ENCODE peak calls at places on chromosomes 5 and 9, in six cellular contexts. One of them, this sample, is unnamed.

GRCh38 chr5:112210430-112211005 is 208.6 kb downstream of the EPB41L4A start:
- DNase-seq in GM23338: peak
- DNase-seq in astrocyte: peak
- DNase-seq in lower lobe of right lung: no peak
- DNase-seq in fibroblast of lung: peak
- DNase-seq in H1: no peak
- DNase-seq in this sample: peak

GRCh38 chr9:131273791-131274673 is 2.3 kb downstream of the FAM78A start:
- DNase-seq in GM23338: no peak
- DNase-seq in astrocyte: no peak
- DNase-seq in lower lobe of right lung: no peak
- DNase-seq in fibroblast of lung: no peak
- DNase-seq in H1: no peak
- DNase-seq in this sample: no peak

GRCh38 chr9:105299190-105299854 is 54.9 kb downstream of the SLC44A1 start:
- DNase-seq in GM23338: no peak
- DNase-seq in astrocyte: peak
- DNase-seq in lower lobe of right lung: no peak
- DNase-seq in fibroblast of lung: peak
- DNase-seq in H1: no peak
- DNase-seq in this sample: peak

GRCh38 chr5:55187370-55187769 is 14.4 kb upstream of the CDC20B start:
- DNase-seq in GM23338: peak
- DNase-seq in astrocyte: no peak
- DNase-seq in lower lobe of right lung: no peak
- DNase-seq in fibroblast of lung: no peak
- DNase-seq in H1: no peak
- DNase-seq in this sample: peak

GRCh38 chr9:133671371-133671770 is 35.2 kb downstream of the DBH start:
- DNase-seq in GM23338: no peak
- DNase-seq in astrocyte: no peak
- DNase-seq in lower lobe of right lung: no peak
- DNase-seq in fibroblast of lung: no peak
- DNase-seq in H1: no peak
- DNase-seq in this sample: no peak

GRCh38 chr5:142931896-142932686 is 161.9 kb downstream of the ARHGAP26 start:
- DNase-seq in GM23338: peak
- DNase-seq in astrocyte: no peak
- DNase-seq in lower lobe of right lung: no peak
- DNase-seq in fibroblast of lung: no peak
- DNase-seq in H1: no peak
- DNase-seq in this sample: no peak

GRCh38 chr9:7936201-7936600 is 136.6 kb upstream of the DMAC1 start:
- DNase-seq in GM23338: no peak
- DNase-seq in astrocyte: no peak
- DNase-seq in lower lobe of right lung: no peak
- DNase-seq in fibroblast of lung: no peak
- DNase-seq in H1: no peak
- DNase-seq in this sample: no peak

GRCh38 chr5:10485142-10485795 is 43.6 kb downstream of the ROPN1L start:
- DNase-seq in GM23338: peak
- DNase-seq in astrocyte: peak
- DNase-seq in lower lobe of right lung: peak
- DNase-seq in fibroblast of lung: peak
- DNase-seq in H1: no peak
- DNase-seq in this sample: no peak

GRCh38 chr5:123937230-123937629 is 425.3 kb downstream of the CSNK1G3 start:
- DNase-seq in GM23338: peak
- DNase-seq in astrocyte: peak
- DNase-seq in lower lobe of right lung: no peak
- DNase-seq in fibroblast of lung: peak
- DNase-seq in H1: peak
- DNase-seq in this sample: peak

GRCh38 chr5:77638763-77639451 is 394 bp upstream of the OTP start:
- DNase-seq in GM23338: peak
- DNase-seq in astrocyte: no peak
- DNase-seq in lower lobe of right lung: no peak
- DNase-seq in fibroblast of lung: no peak
- DNase-seq in H1: no peak
- DNase-seq in this sample: no peak

GRCh38 chr5:10381805-10382204 is 28.3 kb downstream of the MARCHF6 start:
- DNase-seq in GM23338: no peak
- DNase-seq in astrocyte: no peak
- DNase-seq in lower lobe of right lung: no peak
- DNase-seq in fibroblast of lung: peak
- DNase-seq in H1: no peak
- DNase-seq in this sample: no peak

GRCh38 chr5:115098041-115098702 is 71.5 kb downstream of the TRIM36 start:
- DNase-seq in GM23338: peak
- DNase-seq in astrocyte: peak
- DNase-seq in lower lobe of right lung: no peak
- DNase-seq in fibroblast of lung: peak
- DNase-seq in H1: no peak
- DNase-seq in this sample: peak

GRCh38 chr5:119319401-119319800 is 36.4 kb upstream of the TNFAIP8 start:
- DNase-seq in GM23338: no peak
- DNase-seq in astrocyte: no peak
- DNase-seq in lower lobe of right lung: no peak
- DNase-seq in fibroblast of lung: no peak
- DNase-seq in H1: no peak
- DNase-seq in this sample: no peak

GRCh38 chr5:127236254-127236653 is 54.3 kb upstream of the MEGF10 start:
- DNase-seq in GM23338: no peak
- DNase-seq in astrocyte: no peak
- DNase-seq in lower lobe of right lung: no peak
- DNase-seq in fibroblast of lung: peak
- DNase-seq in H1: no peak
- DNase-seq in this sample: no peak

GRCh38 chr5:56282241-56282640 is 49.1 kb upstream of the ANKRD55 start:
- DNase-seq in GM23338: no peak
- DNase-seq in astrocyte: no peak
- DNase-seq in lower lobe of right lung: no peak
- DNase-seq in fibroblast of lung: no peak
- DNase-seq in H1: no peak
- DNase-seq in this sample: no peak

GRCh38 chr9:70902705-70903131 is 218.7 kb downstream of the TRPM3 start:
- DNase-seq in GM23338: no peak
- DNase-seq in astrocyte: peak
- DNase-seq in lower lobe of right lung: no peak
- DNase-seq in fibroblast of lung: peak
- DNase-seq in H1: no peak
- DNase-seq in this sample: peak

GRCh38 chr9:5493597-5494511 is 16.5 kb upstream of the PDCD1LG2 start:
- DNase-seq in GM23338: no peak
- DNase-seq in astrocyte: peak
- DNase-seq in lower lobe of right lung: peak
- DNase-seq in fibroblast of lung: peak
- DNase-seq in H1: no peak
- DNase-seq in this sample: no peak

GRCh38 chr9:131667576-131667975 is 72.3 kb downstream of the RAPGEF1 start:
- DNase-seq in GM23338: no peak
- DNase-seq in astrocyte: peak
- DNase-seq in lower lobe of right lung: peak
- DNase-seq in fibroblast of lung: no peak
- DNase-seq in H1: no peak
- DNase-seq in this sample: no peak

GRCh38 chr9:20618361-20618799 is 3.9 kb downstream of the MLLT3 start:
- DNase-seq in GM23338: no peak
- DNase-seq in astrocyte: peak
- DNase-seq in lower lobe of right lung: no peak
- DNase-seq in fibroblast of lung: peak
- DNase-seq in H1: no peak
- DNase-seq in this sample: peak

GRCh38 chr9:77714077-77714549 is 66.0 kb upstream of the GNA14 start:
- DNase-seq in GM23338: no peak
- DNase-seq in astrocyte: peak
- DNase-seq in lower lobe of right lung: no peak
- DNase-seq in fibroblast of lung: no peak
- DNase-seq in H1: no peak
- DNase-seq in this sample: no peak

GRCh38 chr9:23541976-23542375 is 284.1 kb downstream of the ELAVL2 start:
- DNase-seq in GM23338: no peak
- DNase-seq in astrocyte: no peak
- DNase-seq in lower lobe of right lung: no peak
- DNase-seq in fibroblast of lung: no peak
- DNase-seq in H1: no peak
- DNase-seq in this sample: peak

GRCh38 chr5:59095480-59095879 is 512.6 kb downstream of the RAB3C start:
- DNase-seq in GM23338: no peak
- DNase-seq in astrocyte: no peak
- DNase-seq in lower lobe of right lung: no peak
- DNase-seq in fibroblast of lung: peak
- DNase-seq in H1: no peak
- DNase-seq in this sample: no peak

GRCh38 chr9:127186799-127187198 is 64.4 kb upstream of the ANGPTL2 start:
- DNase-seq in GM23338: no peak
- DNase-seq in astrocyte: no peak
- DNase-seq in lower lobe of right lung: peak
- DNase-seq in fibroblast of lung: no peak
- DNase-seq in H1: no peak
- DNase-seq in this sample: no peak

GRCh38 chr5:74063821-74064598 is 438.0 kb downstream of the ARHGEF28 start:
- DNase-seq in GM23338: no peak
- DNase-seq in astrocyte: peak
- DNase-seq in lower lobe of right lung: no peak
- DNase-seq in fibroblast of lung: peak
- DNase-seq in H1: no peak
- DNase-seq in this sample: peak

GRCh38 chr5:9652295-9652694 is 22.1 kb upstream of the TAS2R1 start:
- DNase-seq in GM23338: no peak
- DNase-seq in astrocyte: no peak
- DNase-seq in lower lobe of right lung: no peak
- DNase-seq in fibroblast of lung: no peak
- DNase-seq in H1: no peak
- DNase-seq in this sample: no peak

GRCh38 chr9:76586555-76587314 is 127.8 kb downstream of the GCNT1 start:
- DNase-seq in GM23338: no peak
- DNase-seq in astrocyte: no peak
- DNase-seq in lower lobe of right lung: no peak
- DNase-seq in fibroblast of lung: no peak
- DNase-seq in H1: no peak
- DNase-seq in this sample: no peak

GRCh38 chr9:71928806-71929205 is 17.4 kb downstream of the C9orf85 start:
- DNase-seq in GM23338: no peak
- DNase-seq in astrocyte: no peak
- DNase-seq in lower lobe of right lung: no peak
- DNase-seq in fibroblast of lung: no peak
- DNase-seq in H1: no peak
- DNase-seq in this sample: no peak

GRCh38 chr9:22528485-22528884 is 81.9 kb downstream of the DMRTA1 start:
- DNase-seq in GM23338: peak
- DNase-seq in astrocyte: no peak
- DNase-seq in lower lobe of right lung: no peak
- DNase-seq in fibroblast of lung: peak
- DNase-seq in H1: no peak
- DNase-seq in this sample: no peak
- TF ChIP-seq CTCF in GM23338: peak
- TF ChIP-seq CTCF in astrocyte: peak
- TF ChIP-seq CTCF in lower lobe of right lung: peak
- TF ChIP-seq CTCF in fibroblast of lung: peak
- TF ChIP-seq CTCF in H1: peak
- TF ChIP-seq CTCF in this sample: peak

GRCh38 chr5:32613050-32613672 is 27.8 kb downstream of the SUB1 start:
- DNase-seq in GM23338: peak
- DNase-seq in astrocyte: peak
- DNase-seq in lower lobe of right lung: peak
- DNase-seq in fibroblast of lung: peak
- DNase-seq in H1: peak
- DNase-seq in this sample: peak
- H3K27ac ChIP-seq in GM23338: no peak
- H3K27ac ChIP-seq in astrocyte: peak
- H3K27ac ChIP-seq in lower lobe of right lung: no peak
- H3K27ac ChIP-seq in fibroblast of lung: no peak
- H3K27ac ChIP-seq in H1: no peak
- H3K27ac ChIP-seq in this sample: no peak

GRCh38 chr9:91953723-91954122 is 3.7 kb upstream of the ROR2 start:
- DNase-seq in GM23338: no peak
- DNase-seq in astrocyte: no peak
- DNase-seq in lower lobe of right lung: no peak
- DNase-seq in fibroblast of lung: no peak
- DNase-seq in H1: no peak
- DNase-seq in this sample: no peak

GRCh38 chr9:91958179-91958578 is 8.2 kb upstream of the ROR2 start:
- DNase-seq in GM23338: no peak
- DNase-seq in astrocyte: no peak
- DNase-seq in lower lobe of right lung: no peak
- DNase-seq in fibroblast of lung: no peak
- DNase-seq in H1: no peak
- DNase-seq in this sample: no peak

GRCh38 chr9:91951944-91952520 is 2.0 kb upstream of the ROR2 start:
- DNase-seq in GM23338: no peak
- DNase-seq in astrocyte: no peak
- DNase-seq in lower lobe of right lung: no peak
- DNase-seq in fibroblast of lung: peak
- DNase-seq in H1: no peak
- DNase-seq in this sample: no peak

GRCh38 chr9:91949946-91950664 is at the start of gene ROR2:
- DNase-seq in GM23338: peak
- DNase-seq in astrocyte: peak
- DNase-seq in lower lobe of right lung: peak
- DNase-seq in fibroblast of lung: peak
- DNase-seq in H1: no peak
- DNase-seq in this sample: peak

GRCh38 chr9:91954841-91955471 is 4.9 kb upstream of the ROR2 start:
- DNase-seq in GM23338: peak
- DNase-seq in astrocyte: peak
- DNase-seq in lower lobe of right lung: no peak
- DNase-seq in fibroblast of lung: peak
- DNase-seq in H1: no peak
- DNase-seq in this sample: peak
- TF ChIP-seq CTCF in GM23338: peak
- TF ChIP-seq CTCF in astrocyte: peak
- TF ChIP-seq CTCF in lower lobe of right lung: peak
- TF ChIP-seq CTCF in fibroblast of lung: peak
- TF ChIP-seq CTCF in H1: peak
- TF ChIP-seq CTCF in this sample: peak

GRCh38 chr5:72284674-72285424 is 35.2 kb downstream of the MRPS27 start:
- DNase-seq in GM23338: no peak
- DNase-seq in astrocyte: no peak
- DNase-seq in lower lobe of right lung: no peak
- DNase-seq in fibroblast of lung: no peak
- DNase-seq in H1: no peak
- DNase-seq in this sample: no peak

GRCh38 chr5:72282878-72283277 is 37.2 kb downstream of the MRPS27 start:
- DNase-seq in GM23338: no peak
- DNase-seq in astrocyte: peak
- DNase-seq in lower lobe of right lung: no peak
- DNase-seq in fibroblast of lung: peak
- DNase-seq in H1: no peak
- DNase-seq in this sample: no peak

GRCh38 chr5:72281430-72281763 is 38.6 kb downstream of the MRPS27 start:
- DNase-seq in GM23338: no peak
- DNase-seq in astrocyte: no peak
- DNase-seq in lower lobe of right lung: no peak
- DNase-seq in fibroblast of lung: no peak
- DNase-seq in H1: no peak
- DNase-seq in this sample: no peak

GRCh38 chr5:72281764-72282499 is 38.1 kb downstream of the MRPS27 start:
- DNase-seq in GM23338: no peak
- DNase-seq in astrocyte: peak
- DNase-seq in lower lobe of right lung: no peak
- DNase-seq in fibroblast of lung: peak
- DNase-seq in H1: no peak
- DNase-seq in this sample: peak

GRCh38 chr5:72283358-72283757 is 36.7 kb downstream of the MRPS27 start:
- DNase-seq in GM23338: no peak
- DNase-seq in astrocyte: no peak
- DNase-seq in lower lobe of right lung: no peak
- DNase-seq in fibroblast of lung: peak
- DNase-seq in H1: no peak
- DNase-seq in this sample: no peak
- H3K27ac ChIP-seq in GM23338: peak
- H3K27ac ChIP-seq in astrocyte: no peak
- H3K27ac ChIP-seq in lower lobe of right lung: peak
- H3K27ac ChIP-seq in fibroblast of lung: no peak
- H3K27ac ChIP-seq in H1: no peak
- H3K27ac ChIP-seq in this sample: no peak